ENCODE peak calls at places on chromosomes 6 and 20, in five cellular contexts. Y, F, S, P and N are unnamed samples.

GRCh38 chr20:44247676-44248419 is 740 bp downstream of the GDAP1L1 start:
- DNase-seq in Y (no peak), F (no peak), S (no peak), P (no peak), N (no peak)

GRCh38 chr6:170178561-170179477 is 112.1 kb downstream of the DLL1 start:
- DNase-seq in Y (no peak), F (no peak), S (no peak), P (peak), N (peak)

GRCh38 chr6:43776799-43777776 is 7.1 kb downstream of the VEGFA start:
- DNase-seq in Y (no peak), F (no peak), S (no peak), P (no peak), N (no peak)

GRCh38 chr20:44739952-44740351 is 5.7 kb upstream of the KCNK15 start:
- DNase-seq in Y (no peak), F (no peak), S (no peak), P (no peak), N (no peak)

GRCh38 chr6:163095401-163095800 is 319.1 kb upstream of the QKI start:
- DNase-seq in Y (no peak), F (no peak), S (no peak), P (no peak), N (no peak)

GRCh38 chr6:122956376-122956775 is 39.7 kb upstream of the CLVS2 start:
- DNase-seq in Y (no peak), F (no peak), S (no peak), P (no peak), N (no peak)

GRCh38 chr6:70860044-70860443 is 96.8 kb downstream of the B3GAT2 start:
- DNase-seq in Y (no peak), F (no peak), S (no peak), P (no peak), N (no peak)

GRCh38 chr6:104483225-104483834 is 376.4 kb downstream of the HACE1 start:
- DNase-seq in Y (no peak), F (no peak), S (peak), P (no peak), N (no peak)

GRCh38 chr6:144170044-144170443 is 19.7 kb downstream of the STX11 start:
- DNase-seq in Y (no peak), F (no peak), S (no peak), P (no peak), N (no peak)

GRCh38 chr6:130148181-130148580 is 74.6 kb downstream of the SAMD3 start:
- DNase-seq in Y (no peak), F (no peak), S (no peak), P (no peak), N (no peak)

GRCh38 chr20:5191829-5192569 is 65.2 kb downstream of the CDS2 start:
- DNase-seq in Y (peak), F (no peak), S (peak), P (no peak), N (peak)